ENCODE peak calls at places on chromosome 12, in seven cellular contexts. O, A, R, S, E, D and T are unnamed samples.

GRCh38 chr12:110794623-110795280 is 52.0 kb upstream of the CCDC63 start:
- DNase-seq in S (no peak), E (no peak), A (no peak), D (peak), O (no peak), R (peak), T (no peak)

GRCh38 chr12:83168756-83169155 is 482.1 kb downstream of the TMTC2 start:
- DNase-seq in A (no peak), S (no peak), R (no peak), D (no peak), O (no peak), E (no peak), T (no peak)

GRCh38 chr12:91058821-91059220 is 997 bp upstream of the KERA start:
- DNase-seq in O (no peak), S (no peak), A (no peak), R (no peak), E (no peak), D (no peak), T (no peak)

GRCh38 chr12:40692617-40693502 is 621 bp downstream of the CNTN1 start:
- DNase-seq in R (no peak), E (peak), A (no peak), O (peak), D (no peak), S (peak), T (peak)

GRCh38 chr12:11677024-11677423 is 27.6 kb downstream of the ETV6 start:
- DNase-seq in S (no peak), A (no peak), O (no peak), R (no peak), D (no peak), E (no peak), T (no peak)

GRCh38 chr12:87383705-87384104 is 645.5 kb downstream of the C12orf50 start:
- DNase-seq in D (peak), S (no peak), A (peak), O (no peak), E (peak), R (no peak), T (no peak)

GRCh38 chr12:119180380-119181040 is 1.8 kb downstream of the HSPB8 start:
- DNase-seq in R (peak), S (peak), D (peak), O (no peak), E (peak), A (peak), T (no peak)

GRCh38 chr12:116687888-116688287 is 50.0 kb downstream of the SPRING1 start:
- DNase-seq in E (peak), D (peak), S (peak), R (no peak), A (no peak), O (no peak), T (peak)

GRCh38 chr12:104957388-104958008 is 592 bp downstream of the SLC41A2 start:
- DNase-seq in A (no peak), S (no peak), O (no peak), R (peak), D (peak), E (no peak), T (no peak)

GRCh38 chr12:94640134-94640928 is 10.0 kb downstream of the TMCC3 start:
- DNase-seq in A (peak), S (no peak), E (no peak), O (no peak), D (peak), R (peak), T (no peak)

GRCh38 chr12:122834921-122835692 is at the start of gene HIP1R:
- DNase-seq in S (peak), R (no peak), D (peak), A (no peak), E (peak), O (peak), T (peak)

GRCh38 chr12:67714648-67715047 is 66.1 kb downstream of the DYRK2 start:
- DNase-seq in A (peak), S (no peak), E (no peak), R (peak), D (no peak), O (no peak), T (no peak)

GRCh38 chr12:22631863-22632463 is 7.0 kb downstream of the ETNK1 start:
- DNase-seq in A (peak), R (peak), O (no peak), E (no peak), S (no peak), D (peak), T (no peak)

GRCh38 chr12:64137117-64137516 is 85.0 kb downstream of the KICS2 start:
- DNase-seq in S (no peak), R (no peak), O (no peak), A (peak), E (no peak), D (no peak), T (no peak)

GRCh38 chr12:121539908-121540307 is 40.9 kb downstream of the KDM2B start:
- DNase-seq in D (no peak), R (no peak), A (no peak), E (no peak), O (no peak), S (no peak), T (no peak)

GRCh38 chr12:13945236-13945635 is 36.2 kb downstream of the GRIN2B start:
- DNase-seq in S (no peak), D (no peak), A (no peak), R (no peak), E (peak), O (no peak), T (no peak)

GRCh38 chr12:9992296-9992695 is 6.6 kb downstream of the CLEC1B start:
- DNase-seq in R (no peak), O (no peak), S (no peak), E (no peak), D (no peak), A (no peak), T (no peak)

GRCh38 chr12:5884846-5885245 is 60.2 kb downstream of the ANO2 start:
- DNase-seq in E (no peak), D (no peak), R (no peak), O (no peak), A (no peak), S (no peak), T (no peak)

GRCh38 chr12:67676624-67677023 is 28.1 kb downstream of the DYRK2 start:
- DNase-seq in S (no peak), D (no peak), R (no peak), A (peak), E (no peak), O (no peak), T (no peak)

DNA sequence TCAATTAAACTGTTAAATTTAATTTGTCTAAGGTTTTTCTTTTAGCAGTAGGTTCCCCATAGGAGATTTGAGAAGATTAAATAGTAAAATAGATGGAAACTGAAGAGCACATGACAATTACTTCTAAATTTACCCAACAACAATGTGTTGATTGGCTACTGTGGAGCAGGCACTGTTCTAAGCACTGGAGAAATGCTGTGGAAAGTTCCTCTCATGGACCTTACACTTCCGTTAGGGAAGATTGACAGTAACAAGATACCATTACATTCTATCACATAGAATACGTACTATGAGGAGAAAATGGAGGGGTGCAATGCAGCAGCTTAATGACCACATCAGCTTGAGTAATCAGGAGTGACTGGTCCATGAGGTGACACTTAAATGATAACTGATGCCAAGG is 8.1 kb upstream of the STAB2 start:
- DNase-seq in O (no peak), A (no peak), D (no peak), E (no peak), R (no peak), S (no peak), T (no peak)
- H3K4ac ChIP-seq in O (no peak), A (no peak), D (no peak), E (no peak), R (no peak), S (no peak), T (no peak)

DNA sequence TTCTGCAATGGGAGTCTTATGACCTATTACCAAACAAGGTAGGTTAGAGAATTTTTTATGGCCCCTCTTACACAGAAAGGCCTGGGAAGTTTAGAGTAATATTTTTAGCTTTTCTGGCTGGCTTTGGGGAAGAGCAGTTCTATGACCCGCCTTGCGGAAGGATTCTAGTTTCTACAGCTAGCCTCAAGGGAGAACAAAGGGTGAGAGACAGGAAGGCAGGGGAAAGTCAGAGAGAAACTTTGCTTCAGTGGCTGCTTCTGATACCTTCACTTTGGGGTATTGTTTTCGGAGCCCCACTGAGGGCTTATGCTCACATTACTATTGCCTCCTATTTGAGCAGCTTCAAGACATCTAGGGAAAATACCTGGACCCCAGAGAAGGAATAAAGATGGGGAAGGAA is 80.7 kb upstream of the NUDT4 start:
- DNase-seq in R (no peak), D (no peak), E (peak), O (no peak), S (no peak), A (no peak), T (no peak)
- H2AK5ac ChIP-seq in R (no peak), D (no peak), E (no peak), O (no peak), S (no peak), A (no peak), T (no peak)

DNA sequence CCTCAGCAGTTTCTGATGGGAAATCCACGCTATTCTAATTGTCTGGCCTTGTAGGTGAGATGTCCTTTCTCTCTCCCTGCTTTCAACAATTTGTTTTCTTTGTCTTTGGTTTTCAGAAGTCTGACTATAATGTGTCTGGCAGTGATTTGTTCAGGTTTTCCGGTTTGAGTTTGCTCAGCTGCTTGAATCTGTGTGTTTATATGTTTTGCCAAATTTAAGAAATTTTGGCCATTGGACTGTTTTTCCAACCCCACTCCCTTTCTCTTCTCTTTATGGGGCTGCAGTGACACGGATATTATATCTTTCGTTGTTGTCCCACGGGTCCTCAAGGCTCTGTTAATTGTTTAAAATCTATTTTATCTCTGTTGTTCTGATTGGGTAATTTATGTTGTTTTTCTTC is 105.0 kb downstream of the ADGRD1 start:
- DNase-seq in S (no peak), D (no peak), R (no peak), O (no peak), E (no peak), A (no peak), T (no peak)
- H3K4ac ChIP-seq in S (no peak), D (no peak), R (no peak), O (no peak), E (no peak), A (no peak), T (no peak)

GRCh38 chr12:66194122-66194521 is 5.1 kb downstream of the IRAK3 start:
- DNase-seq in A (no peak), D (no peak), S (no peak), O (no peak), R (no peak), E (no peak), T (no peak)

GRCh38 chr12:66190519-66191406 is 1.7 kb downstream of the IRAK3 start:
- DNase-seq in O (no peak), D (peak), R (no peak), S (no peak), A (peak), E (no peak), T (no peak)

GRCh38 chr12:66189476-66189823 is 436 bp downstream of the IRAK3 start:
- DNase-seq in O (no peak), E (peak), R (no peak), A (no peak), D (no peak), S (no peak), T (no peak)

GRCh38 chr12:66188584-66189475 is at the start of gene IRAK3:
- DNase-seq in D (peak), E (peak), R (peak), A (peak), S (peak), O (peak), T (peak)

DNA sequence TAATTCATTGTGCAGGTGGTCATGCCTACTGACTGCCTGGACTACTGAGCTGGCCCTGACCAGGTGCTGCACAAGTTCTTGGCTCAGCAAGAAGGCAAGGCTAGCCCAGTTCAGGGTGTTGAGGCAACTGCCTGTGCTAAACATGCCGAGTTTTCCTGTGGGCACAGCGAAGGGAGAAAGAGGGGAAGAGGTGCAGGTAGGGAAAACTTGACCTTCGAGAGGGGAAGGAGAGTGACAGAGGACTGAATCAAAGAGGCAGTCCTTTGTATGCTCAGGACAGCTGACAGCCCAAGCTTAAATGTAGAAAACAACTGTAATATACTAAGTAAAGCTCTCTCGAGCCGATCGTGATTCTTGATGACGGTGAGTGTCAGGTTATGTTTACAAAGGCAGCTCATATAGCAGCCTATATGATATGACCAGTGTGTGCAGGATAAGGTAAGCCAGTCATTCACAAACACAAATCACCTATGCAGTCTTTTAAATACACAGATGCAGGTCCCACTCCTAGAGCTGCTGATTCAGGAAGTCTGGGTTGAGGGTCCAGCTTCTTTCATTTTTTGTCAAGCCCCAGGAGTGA is 2.6 kb downstream of the IRAK3 start:
- DNase-seq in E (no peak), S (no peak), R (no peak), D (no peak), O (no peak), A (no peak), T (no peak)
- H2AK5ac ChIP-seq in E (no peak), S (no peak), R (no peak), D (no peak), O (no peak), A (no peak), T (no peak)

DNA sequence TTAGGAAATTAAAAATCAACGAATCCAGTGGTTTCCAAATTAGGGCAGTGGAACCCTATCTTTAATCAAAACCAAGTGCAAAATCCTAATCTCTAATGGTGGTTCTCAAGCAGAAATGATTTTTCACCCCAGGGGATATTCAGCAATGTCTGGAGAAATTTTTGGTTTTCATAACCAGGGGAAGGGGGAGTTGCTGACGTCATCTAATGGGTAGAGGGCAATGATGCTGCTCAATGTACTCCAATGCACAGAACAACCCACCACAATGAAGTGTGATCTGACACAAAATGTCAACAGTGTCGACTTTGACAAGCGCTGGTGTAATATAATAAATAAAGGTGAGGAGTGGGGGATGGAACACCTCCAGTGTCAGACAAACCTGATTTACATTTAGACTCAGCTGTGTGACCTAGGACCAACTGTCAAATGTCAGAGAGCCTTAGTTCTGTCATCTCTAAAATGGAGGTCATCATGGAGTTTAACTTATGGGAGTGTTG is 81.5 kb downstream of the CMKLR1 start:
- DNase-seq in E (no peak), R (no peak), O (no peak), A (no peak), D (no peak), S (no peak), T (no peak)
- H3K4ac ChIP-seq in E (no peak), R (no peak), O (no peak), A (no peak), D (no peak), S (no peak), T (no peak)

GRCh38 chr12:27260746-27261145 is 16.7 kb downstream of the STK38L start:
- DNase-seq in O (no peak), S (no peak), R (peak), D (no peak), E (no peak), A (peak), T (no peak)
- H2AK5ac ChIP-seq in O (no peak), S (no peak), R (no peak), D (no peak), E (no peak), A (no peak), T (no peak)

GRCh38 chr12:113142173-113142885 is 6.8 kb upstream of the RASAL1 start:
- DNase-seq in R (no peak), E (no peak), S (no peak), O (no peak), D (peak), A (no peak), T (no peak)
- H3K4ac ChIP-seq in R (no peak), E (no peak), S (no peak), O (peak), D (no peak), A (no peak), T (no peak)

DNA sequence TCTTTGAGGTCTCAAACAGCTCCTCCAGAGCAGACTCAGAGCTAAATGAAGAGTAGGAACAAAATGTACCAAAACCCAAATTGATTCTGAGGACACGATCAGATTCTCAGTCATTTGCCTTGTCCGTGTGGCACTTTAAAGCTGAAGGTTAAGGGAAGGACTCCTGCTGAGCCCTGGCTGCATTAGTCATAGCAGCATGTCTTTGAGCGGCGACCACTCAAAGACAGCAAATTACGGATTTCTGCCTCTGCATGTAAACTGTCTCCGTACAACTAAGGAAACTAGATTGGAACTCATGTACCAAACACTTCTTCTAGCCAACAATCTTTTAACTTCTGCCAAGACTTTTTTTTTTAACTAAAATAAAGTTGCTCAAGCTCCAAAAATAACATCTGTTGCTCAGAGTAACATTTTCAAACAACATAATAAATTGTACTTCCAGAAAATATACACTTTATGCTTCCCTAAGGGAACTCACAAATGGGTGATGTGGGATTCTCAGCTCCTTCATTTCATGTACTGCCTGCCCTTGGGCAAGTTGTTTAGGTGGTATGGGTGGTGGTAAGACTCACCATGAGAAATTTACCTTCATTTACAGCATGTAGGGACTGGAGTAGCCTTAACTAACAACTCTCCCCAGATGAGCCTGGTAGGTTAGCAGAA is 56.1 kb downstream of the RERG start:
- DNase-seq in D (no peak), A (no peak), S (no peak), O (no peak), R (peak), E (peak), T (no peak)
- H2AK5ac ChIP-seq in D (no peak), A (no peak), S (no peak), O (no peak), R (no peak), E (no peak), T (no peak)